ENCODE peak calls at places on chromosomes 13 and 19, in six cellular contexts. One of them, this sample, is unnamed.

GRCh38 chr19:41995959-41996797 is 2.1 kb upstream of the ATP1A3 start:
- DNase-seq in stimulated activated CD8-positive, alpha-beta memory T cell treated with anti-CD3 and anti-CD28 coated beads, Interleukin-12 subunit alpha, Interleukin-12 subunit beta, amount 100 ng/mL, for 4 hours: no peak
- DNase-seq in mesothelial cell of epicardium: no peak
- DNase-seq in nephron progenitor cell: peak; percentile 44
- DNase-seq in cardiac fibroblast: no peak
- DNase-seq in keratinocyte: no peak
- DNase-seq in this sample: peak; percentile 88

GRCh38 chr19:17424743-17425365 is 5.0 kb downstream of the MVB12A start:
- DNase-seq in keratinocyte: no peak
- DNase-seq in nephron progenitor cell: peak; percentile 91
- DNase-seq in stimulated activated CD8-positive, alpha-beta memory T cell treated with anti-CD3 and anti-CD28 coated beads, Interleukin-12 subunit alpha, Interleukin-12 subunit beta, amount 100 ng/mL, for 4 hours: no peak
- DNase-seq in mesothelial cell of epicardium: peak; percentile 64
- DNase-seq in cardiac fibroblast: peak; percentile 64
- DNase-seq in this sample: peak; percentile 72

GRCh38 chr13:82501804-82502203 is 1380.5 kb downstream of the SLITRK1 start:
- DNase-seq in mesothelial cell of epicardium: no peak
- DNase-seq in nephron progenitor cell: no peak
- DNase-seq in keratinocyte: no peak
- DNase-seq in cardiac fibroblast: no peak
- DNase-seq in stimulated activated CD8-positive, alpha-beta memory T cell treated with anti-CD3 and anti-CD28 coated beads, Interleukin-12 subunit alpha, Interleukin-12 subunit beta, amount 100 ng/mL, for 4 hours: no peak
- DNase-seq in this sample: no peak

GRCh38 chr13:113123226-113124150 is 889 bp downstream of the F10 start:
- DNase-seq in keratinocyte: no peak
- DNase-seq in mesothelial cell of epicardium: no peak
- DNase-seq in cardiac fibroblast: no peak
- DNase-seq in stimulated activated CD8-positive, alpha-beta memory T cell treated with anti-CD3 and anti-CD28 coated beads, Interleukin-12 subunit alpha, Interleukin-12 subunit beta, amount 100 ng/mL, for 4 hours: no peak
- DNase-seq in nephron progenitor cell: no peak
- DNase-seq in this sample: no peak

GRCh38 chr13:73340069-73340468 is 281.3 kb downstream of the KLF5 start:
- DNase-seq in nephron progenitor cell: no peak
- DNase-seq in stimulated activated CD8-positive, alpha-beta memory T cell treated with anti-CD3 and anti-CD28 coated beads, Interleukin-12 subunit alpha, Interleukin-12 subunit beta, amount 100 ng/mL, for 4 hours: no peak
- DNase-seq in keratinocyte: no peak
- DNase-seq in cardiac fibroblast: no peak
- DNase-seq in mesothelial cell of epicardium: no peak
- DNase-seq in this sample: no peak

GRCh38 chr19:32418155-32418554 is 12.6 kb downstream of the DPY19L3 start:
- DNase-seq in cardiac fibroblast: no peak
- DNase-seq in stimulated activated CD8-positive, alpha-beta memory T cell treated with anti-CD3 and anti-CD28 coated beads, Interleukin-12 subunit alpha, Interleukin-12 subunit beta, amount 100 ng/mL, for 4 hours: no peak
- DNase-seq in keratinocyte: no peak
- DNase-seq in mesothelial cell of epicardium: no peak
- DNase-seq in nephron progenitor cell: no peak
- DNase-seq in this sample: no peak

GRCh38 chr19:33673258-33673875 is 51.6 kb downstream of the CHST8 start:
- DNase-seq in keratinocyte: no peak
- DNase-seq in cardiac fibroblast: no peak
- DNase-seq in mesothelial cell of epicardium: peak; percentile 16
- DNase-seq in stimulated activated CD8-positive, alpha-beta memory T cell treated with anti-CD3 and anti-CD28 coated beads, Interleukin-12 subunit alpha, Interleukin-12 subunit beta, amount 100 ng/mL, for 4 hours: no peak
- DNase-seq in nephron progenitor cell: no peak
- DNase-seq in this sample: no peak

GRCh38 chr19:17659996-17660395 is 28.2 kb downstream of the UNC13A start:
- DNase-seq in nephron progenitor cell: no peak
- DNase-seq in stimulated activated CD8-positive, alpha-beta memory T cell treated with anti-CD3 and anti-CD28 coated beads, Interleukin-12 subunit alpha, Interleukin-12 subunit beta, amount 100 ng/mL, for 4 hours: no peak
- DNase-seq in keratinocyte: no peak
- DNase-seq in cardiac fibroblast: no peak
- DNase-seq in mesothelial cell of epicardium: no peak
- DNase-seq in this sample: no peak

GRCh38 chr19:13055213-13056051 is 47.2 kb downstream of the LYL1 start:
- DNase-seq in stimulated activated CD8-positive, alpha-beta memory T cell treated with anti-CD3 and anti-CD28 coated beads, Interleukin-12 subunit alpha, Interleukin-12 subunit beta, amount 100 ng/mL, for 4 hours: no peak
- DNase-seq in keratinocyte: no peak
- DNase-seq in cardiac fibroblast: peak; percentile 98
- DNase-seq in mesothelial cell of epicardium: peak; percentile 83
- DNase-seq in nephron progenitor cell: peak; percentile 53
- DNase-seq in this sample: peak; percentile 77

GRCh38 chr19:30052122-30053075 is 110.4 kb downstream of the URI1 start:
- DNase-seq in nephron progenitor cell: no peak
- DNase-seq in mesothelial cell of epicardium: no peak
- DNase-seq in stimulated activated CD8-positive, alpha-beta memory T cell treated with anti-CD3 and anti-CD28 coated beads, Interleukin-12 subunit alpha, Interleukin-12 subunit beta, amount 100 ng/mL, for 4 hours: no peak
- DNase-seq in keratinocyte: no peak
- DNase-seq in cardiac fibroblast: no peak
- DNase-seq in this sample: no peak

GRCh38 chr19:5392476-5392875 is 51.9 kb upstream of the PTPRS start:
- DNase-seq in keratinocyte: no peak
- DNase-seq in nephron progenitor cell: no peak
- DNase-seq in cardiac fibroblast: no peak
- DNase-seq in stimulated activated CD8-positive, alpha-beta memory T cell treated with anti-CD3 and anti-CD28 coated beads, Interleukin-12 subunit alpha, Interleukin-12 subunit beta, amount 100 ng/mL, for 4 hours: no peak
- DNase-seq in mesothelial cell of epicardium: no peak
- DNase-seq in this sample: peak; percentile 67

GRCh38 chr19:49132974-49133609 is 13.7 kb downstream of the PPFIA3 start:
- DNase-seq in stimulated activated CD8-positive, alpha-beta memory T cell treated with anti-CD3 and anti-CD28 coated beads, Interleukin-12 subunit alpha, Interleukin-12 subunit beta, amount 100 ng/mL, for 4 hours: no peak
- DNase-seq in cardiac fibroblast: no peak
- DNase-seq in keratinocyte: no peak
- DNase-seq in nephron progenitor cell: no peak
- DNase-seq in mesothelial cell of epicardium: no peak
- DNase-seq in this sample: no peak

GRCh38 chr19:39497850-39498261 is 891 bp upstream of the DLL3 start:
- DNase-seq in stimulated activated CD8-positive, alpha-beta memory T cell treated with anti-CD3 and anti-CD28 coated beads, Interleukin-12 subunit alpha, Interleukin-12 subunit beta, amount 100 ng/mL, for 4 hours: no peak
- DNase-seq in nephron progenitor cell: peak; percentile 78
- DNase-seq in mesothelial cell of epicardium: peak; percentile 56
- DNase-seq in keratinocyte: no peak
- DNase-seq in cardiac fibroblast: peak; percentile 42
- DNase-seq in this sample: peak; percentile 93

GRCh38 chr13:34833562-34834182 is 108.4 kb upstream of the NBEA start:
- DNase-seq in nephron progenitor cell: no peak
- DNase-seq in cardiac fibroblast: no peak
- DNase-seq in stimulated activated CD8-positive, alpha-beta memory T cell treated with anti-CD3 and anti-CD28 coated beads, Interleukin-12 subunit alpha, Interleukin-12 subunit beta, amount 100 ng/mL, for 4 hours: no peak
- DNase-seq in keratinocyte: no peak
- DNase-seq in mesothelial cell of epicardium: no peak
- DNase-seq in this sample: no peak

GRCh38 chr13:37369618-37370017 is 228.9 kb downstream of the POSTN start:
- DNase-seq in keratinocyte: no peak
- DNase-seq in cardiac fibroblast: peak; percentile 42
- DNase-seq in stimulated activated CD8-positive, alpha-beta memory T cell treated with anti-CD3 and anti-CD28 coated beads, Interleukin-12 subunit alpha, Interleukin-12 subunit beta, amount 100 ng/mL, for 4 hours: no peak
- DNase-seq in nephron progenitor cell: no peak
- DNase-seq in mesothelial cell of epicardium: no peak
- DNase-seq in this sample: no peak

GRCh38 chr13:85853161-85853894 is 54.1 kb upstream of the SLITRK6 start:
- DNase-seq in keratinocyte: no peak
- DNase-seq in mesothelial cell of epicardium: no peak
- DNase-seq in nephron progenitor cell: no peak
- DNase-seq in stimulated activated CD8-positive, alpha-beta memory T cell treated with anti-CD3 and anti-CD28 coated beads, Interleukin-12 subunit alpha, Interleukin-12 subunit beta, amount 100 ng/mL, for 4 hours: no peak
- DNase-seq in cardiac fibroblast: no peak
- DNase-seq in this sample: no peak

GRCh38 chr13:110869231-110869804 is 45.6 kb downstream of the ANKRD10 start:
- DNase-seq in keratinocyte: no peak
- DNase-seq in nephron progenitor cell: no peak
- DNase-seq in stimulated activated CD8-positive, alpha-beta memory T cell treated with anti-CD3 and anti-CD28 coated beads, Interleukin-12 subunit alpha, Interleukin-12 subunit beta, amount 100 ng/mL, for 4 hours: no peak
- DNase-seq in mesothelial cell of epicardium: no peak
- DNase-seq in cardiac fibroblast: no peak
- DNase-seq in this sample: no peak

GRCh38 chr19:4368128-4368820 is 24.9 kb downstream of the MPND start:
- DNase-seq in cardiac fibroblast: peak; percentile 39
- DNase-seq in nephron progenitor cell: no peak
- DNase-seq in mesothelial cell of epicardium: no peak
- DNase-seq in stimulated activated CD8-positive, alpha-beta memory T cell treated with anti-CD3 and anti-CD28 coated beads, Interleukin-12 subunit alpha, Interleukin-12 subunit beta, amount 100 ng/mL, for 4 hours: no peak
- DNase-seq in keratinocyte: no peak
- DNase-seq in this sample: no peak

GRCh38 chr13:51913421-51914136 is 51.8 kb downstream of the CCDC70 start:
- DNase-seq in nephron progenitor cell: no peak
- DNase-seq in stimulated activated CD8-positive, alpha-beta memory T cell treated with anti-CD3 and anti-CD28 coated beads, Interleukin-12 subunit alpha, Interleukin-12 subunit beta, amount 100 ng/mL, for 4 hours: no peak
- DNase-seq in mesothelial cell of epicardium: no peak
- DNase-seq in keratinocyte: no peak
- DNase-seq in cardiac fibroblast: no peak
- DNase-seq in this sample: peak; percentile 44

GRCh38 chr13:85586422-85586831 is 212.8 kb downstream of the SLITRK6 start:
- DNase-seq in mesothelial cell of epicardium: no peak
- DNase-seq in stimulated activated CD8-positive, alpha-beta memory T cell treated with anti-CD3 and anti-CD28 coated beads, Interleukin-12 subunit alpha, Interleukin-12 subunit beta, amount 100 ng/mL, for 4 hours: no peak
- DNase-seq in keratinocyte: peak; percentile 90
- DNase-seq in nephron progenitor cell: no peak
- DNase-seq in cardiac fibroblast: no peak
- DNase-seq in this sample: no peak

GRCh38 chr19:13692096-13692495 is 72.2 kb upstream of the MRI1 start:
- DNase-seq in keratinocyte: peak; percentile 38
- DNase-seq in cardiac fibroblast: peak; percentile 21
- DNase-seq in stimulated activated CD8-positive, alpha-beta memory T cell treated with anti-CD3 and anti-CD28 coated beads, Interleukin-12 subunit alpha, Interleukin-12 subunit beta, amount 100 ng/mL, for 4 hours: no peak
- DNase-seq in mesothelial cell of epicardium: no peak
- DNase-seq in nephron progenitor cell: no peak
- DNase-seq in this sample: no peak

GRCh38 chr19:2246801-2247361 is 2.2 kb upstream of the AMH start:
- DNase-seq in nephron progenitor cell: no peak
- DNase-seq in keratinocyte: no peak
- DNase-seq in mesothelial cell of epicardium: no peak
- DNase-seq in stimulated activated CD8-positive, alpha-beta memory T cell treated with anti-CD3 and anti-CD28 coated beads, Interleukin-12 subunit alpha, Interleukin-12 subunit beta, amount 100 ng/mL, for 4 hours: no peak
- DNase-seq in cardiac fibroblast: peak; percentile 72
- DNase-seq in this sample: no peak

GRCh38 chr19:21569497-21569870 is 64.1 kb downstream of the ZNF429 start:
- DNase-seq in cardiac fibroblast: peak; percentile 38
- DNase-seq in mesothelial cell of epicardium: no peak
- DNase-seq in stimulated activated CD8-positive, alpha-beta memory T cell treated with anti-CD3 and anti-CD28 coated beads, Interleukin-12 subunit alpha, Interleukin-12 subunit beta, amount 100 ng/mL, for 4 hours: peak; percentile 6
- DNase-seq in keratinocyte: no peak
- DNase-seq in nephron progenitor cell: no peak
- DNase-seq in this sample: no peak

GRCh38 chr13:53783466-53783865 is 754.9 kb downstream of the OLFM4 start:
- DNase-seq in cardiac fibroblast: no peak
- DNase-seq in keratinocyte: no peak
- DNase-seq in nephron progenitor cell: peak; percentile 2
- DNase-seq in mesothelial cell of epicardium: no peak
- DNase-seq in stimulated activated CD8-positive, alpha-beta memory T cell treated with anti-CD3 and anti-CD28 coated beads, Interleukin-12 subunit alpha, Interleukin-12 subunit beta, amount 100 ng/mL, for 4 hours: no peak
- DNase-seq in this sample: peak; percentile 63

GRCh38 chr19:47707135-47707925 is 5.9 kb upstream of the EHD2 start:
- DNase-seq in keratinocyte: no peak
- DNase-seq in nephron progenitor cell: peak; percentile 76
- DNase-seq in cardiac fibroblast: peak; percentile 83
- DNase-seq in mesothelial cell of epicardium: peak; percentile 75
- DNase-seq in stimulated activated CD8-positive, alpha-beta memory T cell treated with anti-CD3 and anti-CD28 coated beads, Interleukin-12 subunit alpha, Interleukin-12 subunit beta, amount 100 ng/mL, for 4 hours: peak; percentile 24
- DNase-seq in this sample: peak; percentile 69

GRCh38 chr19:2266183-2266993 is 10.2 kb upstream of the JSRP1 start:
- DNase-seq in keratinocyte: no peak
- DNase-seq in stimulated activated CD8-positive, alpha-beta memory T cell treated with anti-CD3 and anti-CD28 coated beads, Interleukin-12 subunit alpha, Interleukin-12 subunit beta, amount 100 ng/mL, for 4 hours: no peak
- DNase-seq in nephron progenitor cell: no peak
- DNase-seq in cardiac fibroblast: peak; percentile 89
- DNase-seq in mesothelial cell of epicardium: peak; percentile 60
- DNase-seq in this sample: no peak

GRCh38 chr19:18637644-18638630 is 1.1 kb downstream of the KLHL26 start:
- DNase-seq in keratinocyte: no peak
- DNase-seq in cardiac fibroblast: no peak
- DNase-seq in stimulated activated CD8-positive, alpha-beta memory T cell treated with anti-CD3 and anti-CD28 coated beads, Interleukin-12 subunit alpha, Interleukin-12 subunit beta, amount 100 ng/mL, for 4 hours: no peak
- DNase-seq in mesothelial cell of epicardium: no peak
- DNase-seq in nephron progenitor cell: no peak
- DNase-seq in this sample: peak; percentile 25

GRCh38 chr13:22012676-22013075 is 341.8 kb downstream of the FGF9 start:
- DNase-seq in keratinocyte: no peak
- DNase-seq in mesothelial cell of epicardium: no peak
- DNase-seq in stimulated activated CD8-positive, alpha-beta memory T cell treated with anti-CD3 and anti-CD28 coated beads, Interleukin-12 subunit alpha, Interleukin-12 subunit beta, amount 100 ng/mL, for 4 hours: no peak
- DNase-seq in cardiac fibroblast: no peak
- DNase-seq in nephron progenitor cell: no peak
- DNase-seq in this sample: no peak

GRCh38 chr19:6752257-6753177 is 13.0 kb downstream of the TRIP10 start:
- DNase-seq in keratinocyte: no peak
- DNase-seq in nephron progenitor cell: peak; percentile 66
- DNase-seq in stimulated activated CD8-positive, alpha-beta memory T cell treated with anti-CD3 and anti-CD28 coated beads, Interleukin-12 subunit alpha, Interleukin-12 subunit beta, amount 100 ng/mL, for 4 hours: no peak
- DNase-seq in cardiac fibroblast: no peak
- DNase-seq in mesothelial cell of epicardium: no peak
- DNase-seq in this sample: no peak

GRCh38 chr13:94431569-94431968 is 47.9 kb downstream of the DCT start:
- DNase-seq in nephron progenitor cell: no peak
- DNase-seq in mesothelial cell of epicardium: no peak
- DNase-seq in keratinocyte: no peak
- DNase-seq in stimulated activated CD8-positive, alpha-beta memory T cell treated with anti-CD3 and anti-CD28 coated beads, Interleukin-12 subunit alpha, Interleukin-12 subunit beta, amount 100 ng/mL, for 4 hours: no peak
- DNase-seq in cardiac fibroblast: peak; percentile 70
- DNase-seq in this sample: no peak

GRCh38 chr19:19403373-19403901 is 2.0 kb upstream of the GATAD2A start:
- DNase-seq in keratinocyte: no peak
- DNase-seq in nephron progenitor cell: no peak
- DNase-seq in mesothelial cell of epicardium: no peak
- DNase-seq in stimulated activated CD8-positive, alpha-beta memory T cell treated with anti-CD3 and anti-CD28 coated beads, Interleukin-12 subunit alpha, Interleukin-12 subunit beta, amount 100 ng/mL, for 4 hours: no peak
- DNase-seq in cardiac fibroblast: no peak
- DNase-seq in this sample: no peak

GRCh38 chr13:49304356-49304755 is 56.6 kb downstream of the CDADC1 start:
- DNase-seq in keratinocyte: no peak
- DNase-seq in mesothelial cell of epicardium: no peak
- DNase-seq in nephron progenitor cell: no peak
- DNase-seq in stimulated activated CD8-positive, alpha-beta memory T cell treated with anti-CD3 and anti-CD28 coated beads, Interleukin-12 subunit alpha, Interleukin-12 subunit beta, amount 100 ng/mL, for 4 hours: no peak
- DNase-seq in cardiac fibroblast: no peak
- DNase-seq in this sample: no peak